ENCODE peak calls at places on chromosomes 4 and X, in eight cellular contexts. One of them, this sample, is unnamed.

GRCh38 chrX:8820910-8821527 is 19.8 kb upstream of the FAM9A start:
- DNase-seq in tibial nerve: no peak
- DNase-seq in astrocyte of the spinal cord: no peak
- DNase-seq in EH: no peak
- DNase-seq in fibroblast of the aortic adventitia: no peak
- DNase-seq in breast epithelium: no peak
- DNase-seq in NCI-H1105: no peak
- DNase-seq in SW480: peak; percentile 14
- DNase-seq in this sample: no peak

GRCh38 chrX:118839334-118839958 is 15.8 kb downstream of the ZCCHC12 start:
- DNase-seq in tibial nerve: peak; percentile 57
- DNase-seq in astrocyte of the spinal cord: peak; percentile 31
- DNase-seq in EH: peak; percentile 42
- DNase-seq in fibroblast of the aortic adventitia: peak; percentile 24
- DNase-seq in breast epithelium: peak; percentile 54
- DNase-seq in NCI-H1105: peak; percentile 50
- DNase-seq in SW480: peak; percentile 66
- DNase-seq in this sample: peak; percentile 84

GRCh38 chrX:1599791-1600405 is 8.5 kb downstream of the AKAP17A start:
- DNase-seq in tibial nerve: no peak
- DNase-seq in astrocyte of the spinal cord: no peak
- DNase-seq in EH: no peak
- DNase-seq in fibroblast of the aortic adventitia: no peak
- DNase-seq in breast epithelium: no peak
- DNase-seq in NCI-H1105: no peak
- DNase-seq in SW480: no peak
- DNase-seq in this sample: peak; percentile 43

GRCh38 chrX:108313662-108314061 is 124.6 kb downstream of the COL4A6 start:
- DNase-seq in tibial nerve: no peak
- DNase-seq in astrocyte of the spinal cord: no peak
- DNase-seq in EH: peak; percentile 49
- DNase-seq in fibroblast of the aortic adventitia: no peak
- DNase-seq in breast epithelium: no peak
- DNase-seq in NCI-H1105: no peak
- DNase-seq in SW480: no peak
- DNase-seq in this sample: no peak

GRCh38 chr4:2254665-2255500 is 7.0 kb downstream of the MXD4 start:
- DNase-seq in tibial nerve: peak; percentile 11
- DNase-seq in astrocyte of the spinal cord: no peak
- DNase-seq in EH: no peak
- DNase-seq in fibroblast of the aortic adventitia: no peak
- DNase-seq in breast epithelium: no peak
- DNase-seq in NCI-H1105: no peak
- DNase-seq in SW480: no peak
- DNase-seq in this sample: peak; percentile 32

GRCh38 chrX:34146906-34147305 is 14.8 kb upstream of the FAM47A start:
- DNase-seq in tibial nerve: no peak
- DNase-seq in astrocyte of the spinal cord: no peak
- DNase-seq in EH: no peak
- DNase-seq in fibroblast of the aortic adventitia: no peak
- DNase-seq in breast epithelium: no peak
- DNase-seq in NCI-H1105: no peak
- DNase-seq in SW480: no peak
- DNase-seq in this sample: no peak

GRCh38 chrX:71181558-71181909 is 36.9 kb downstream of the NLGN3 start:
- DNase-seq in tibial nerve: no peak
- DNase-seq in astrocyte of the spinal cord: no peak
- DNase-seq in EH: peak; percentile 15
- DNase-seq in fibroblast of the aortic adventitia: no peak
- DNase-seq in breast epithelium: no peak
- DNase-seq in NCI-H1105: peak; percentile 46
- DNase-seq in SW480: no peak
- DNase-seq in this sample: no peak

GRCh38 chr4:177047070-177047850 is 254.5 kb upstream of the VEGFC start:
- DNase-seq in tibial nerve: no peak
- DNase-seq in astrocyte of the spinal cord: peak; percentile 85
- DNase-seq in EH: peak; percentile 81
- DNase-seq in fibroblast of the aortic adventitia: peak; percentile 87
- DNase-seq in breast epithelium: peak; percentile 58
- DNase-seq in NCI-H1105: peak; percentile 7
- DNase-seq in SW480: peak; percentile 33
- DNase-seq in this sample: no peak

GRCh38 chrX:8939344-8939743 is 94.6 kb downstream of the FAM9B start:
- DNase-seq in tibial nerve: no peak
- DNase-seq in astrocyte of the spinal cord: no peak
- DNase-seq in EH: no peak
- DNase-seq in fibroblast of the aortic adventitia: no peak
- DNase-seq in breast epithelium: no peak
- DNase-seq in NCI-H1105: peak; percentile 10
- DNase-seq in SW480: peak; percentile 63
- DNase-seq in this sample: no peak

GRCh38 chr4:161577604-161578301 is 586.0 kb downstream of the FSTL5 start:
- DNase-seq in tibial nerve: no peak
- DNase-seq in astrocyte of the spinal cord: peak; percentile 83
- DNase-seq in EH: peak; percentile 35
- DNase-seq in fibroblast of the aortic adventitia: no peak
- DNase-seq in breast epithelium: no peak
- DNase-seq in NCI-H1105: no peak
- DNase-seq in SW480: peak; percentile 1
- DNase-seq in this sample: no peak

GRCh38 chr4:165384608-165385007 is 5.8 kb downstream of the CPE start:
- DNase-seq in tibial nerve: no peak
- DNase-seq in astrocyte of the spinal cord: peak; percentile 64
- DNase-seq in EH: peak; percentile 14
- DNase-seq in fibroblast of the aortic adventitia: peak; percentile 75
- DNase-seq in breast epithelium: no peak
- DNase-seq in NCI-H1105: peak; percentile 73
- DNase-seq in SW480: peak; percentile 7
- DNase-seq in this sample: no peak

GRCh38 chrX:110241816-110242215 is 76.1 kb downstream of the AMMECR1 start:
- DNase-seq in tibial nerve: no peak
- DNase-seq in astrocyte of the spinal cord: peak; percentile 35
- DNase-seq in EH: peak; percentile 33
- DNase-seq in fibroblast of the aortic adventitia: peak; percentile 65
- DNase-seq in breast epithelium: no peak
- DNase-seq in NCI-H1105: no peak
- DNase-seq in SW480: no peak
- DNase-seq in this sample: no peak

GRCh38 chrX:101550362-101550761 is at the start of gene ARMCX1:
- DNase-seq in tibial nerve: peak; percentile 67
- DNase-seq in astrocyte of the spinal cord: peak; percentile 69
- DNase-seq in EH: peak; percentile 84
- DNase-seq in fibroblast of the aortic adventitia: peak; percentile 79
- DNase-seq in breast epithelium: peak; percentile 54
- DNase-seq in NCI-H1105: peak; percentile 60
- DNase-seq in SW480: no peak
- DNase-seq in this sample: peak; percentile 74

GRCh38 chr4:98864560-98864959 is 64.4 kb downstream of the EIF4E start:
- DNase-seq in tibial nerve: no peak
- DNase-seq in astrocyte of the spinal cord: no peak
- DNase-seq in EH: no peak
- DNase-seq in fibroblast of the aortic adventitia: no peak
- DNase-seq in breast epithelium: no peak
- DNase-seq in NCI-H1105: no peak
- DNase-seq in SW480: no peak
- DNase-seq in this sample: no peak

GRCh38 chr4:72207196-72207595 is 175.4 kb downstream of the NPFFR2 start:
- DNase-seq in tibial nerve: no peak
- DNase-seq in astrocyte of the spinal cord: no peak
- DNase-seq in EH: no peak
- DNase-seq in fibroblast of the aortic adventitia: no peak
- DNase-seq in breast epithelium: no peak
- DNase-seq in NCI-H1105: no peak
- DNase-seq in SW480: no peak
- DNase-seq in this sample: no peak

GRCh38 chrX:108299101-108299591 is 139.1 kb downstream of the COL4A6 start:
- DNase-seq in tibial nerve: no peak
- DNase-seq in astrocyte of the spinal cord: peak; percentile 43
- DNase-seq in EH: peak; percentile 29
- DNase-seq in fibroblast of the aortic adventitia: peak; percentile 33
- DNase-seq in breast epithelium: no peak
- DNase-seq in NCI-H1105: no peak
- DNase-seq in SW480: no peak
- DNase-seq in this sample: no peak

GRCh38 chrX:8245411-8245810 is 74.3 kb upstream of the VCX2 start:
- DNase-seq in tibial nerve: no peak
- DNase-seq in astrocyte of the spinal cord: no peak
- DNase-seq in EH: no peak
- DNase-seq in fibroblast of the aortic adventitia: no peak
- DNase-seq in breast epithelium: no peak
- DNase-seq in NCI-H1105: no peak
- DNase-seq in SW480: no peak
- DNase-seq in this sample: no peak

GRCh38 chr4:154160925-154161324 is 330.7 kb downstream of the DCHS2 start:
- DNase-seq in tibial nerve: no peak
- DNase-seq in astrocyte of the spinal cord: no peak
- DNase-seq in EH: no peak
- DNase-seq in fibroblast of the aortic adventitia: peak; percentile 59
- DNase-seq in breast epithelium: no peak
- DNase-seq in NCI-H1105: no peak
- DNase-seq in SW480: no peak
- DNase-seq in this sample: no peak

GRCh38 chr4:186554485-186554884 is 882 bp downstream of the MTNR1A start:
- DNase-seq in tibial nerve: no peak
- DNase-seq in astrocyte of the spinal cord: no peak
- DNase-seq in EH: no peak
- DNase-seq in fibroblast of the aortic adventitia: no peak
- DNase-seq in breast epithelium: no peak
- DNase-seq in NCI-H1105: peak; percentile 46
- DNase-seq in SW480: peak; percentile 74
- DNase-seq in this sample: no peak

GRCh38 chr4:138199568-138200235 is 42.4 kb downstream of the SLC7A11 start:
- DNase-seq in tibial nerve: no peak
- DNase-seq in astrocyte of the spinal cord: peak; percentile 33
- DNase-seq in EH: peak; percentile 22
- DNase-seq in fibroblast of the aortic adventitia: peak; percentile 40
- DNase-seq in breast epithelium: no peak
- DNase-seq in NCI-H1105: no peak
- DNase-seq in SW480: peak; percentile 84
- DNase-seq in this sample: no peak

GRCh38 chrX:114964374-114964773 is 53.0 kb downstream of the IL13RA2 start:
- DNase-seq in tibial nerve: no peak
- DNase-seq in astrocyte of the spinal cord: no peak
- DNase-seq in EH: peak; percentile 6
- DNase-seq in fibroblast of the aortic adventitia: peak; percentile 47
- DNase-seq in breast epithelium: no peak
- DNase-seq in NCI-H1105: no peak
- DNase-seq in SW480: no peak
- DNase-seq in this sample: no peak

GRCh38 chr4:10866691-10867090 is 182.1 kb upstream of the CLNK start:
- DNase-seq in tibial nerve: no peak
- DNase-seq in astrocyte of the spinal cord: no peak
- DNase-seq in EH: no peak
- DNase-seq in fibroblast of the aortic adventitia: no peak
- DNase-seq in breast epithelium: no peak
- DNase-seq in NCI-H1105: no peak
- DNase-seq in SW480: no peak
- DNase-seq in this sample: no peak

GRCh38 chr4:16233569-16234177 is 7.4 kb upstream of the TAPT1 start:
- DNase-seq in tibial nerve: no peak
- DNase-seq in astrocyte of the spinal cord: no peak
- DNase-seq in EH: no peak
- DNase-seq in fibroblast of the aortic adventitia: no peak
- DNase-seq in breast epithelium: no peak
- DNase-seq in NCI-H1105: no peak
- DNase-seq in SW480: no peak
- DNase-seq in this sample: no peak